ENCODE peak calls at places on chromosomes 13 and 19, in six cellular contexts. G, Y, I, W, J and D are unnamed samples. For H3K4me1, the result is how much of the 10 kb centered on the place peaks cover.

GRCh38 chr19:28521614-28522544 is 691.1 kb downstream of the UQCRFS1 start:
- DNase-seq in I (no peak), W (no peak), G (no peak), Y (no peak), J (no peak), D (no peak)

GRCh38 chr13:100139822-100140221 is 50.9 kb downstream of the PCCA start:
- DNase-seq in G (peak), Y (peak), W (no peak), J (no peak), I (no peak), D (no peak)

GRCh38 chr19:39173502-39173991 is 23.2 kb upstream of the NCCRP1 start:
- DNase-seq in W (no peak), Y (no peak), G (no peak), I (no peak), J (no peak), D (no peak)

GRCh38 chr19:17944301-17944700 is 11.5 kb downstream of the CCDC124 start:
- DNase-seq in I (no peak), J (no peak), W (no peak), G (peak), Y (peak), D (no peak)

GRCh38 chr13:92842145-92842544 is 384.5 kb upstream of the GPC6 start:
- DNase-seq in Y (peak), J (no peak), I (peak), W (no peak), G (peak), D (no peak)

GRCh38 chr13:36965767-36966166 is 33.4 kb downstream of the ALG5 start:
- DNase-seq in I (peak), Y (peak), J (no peak), W (no peak), G (peak), D (no peak)

GRCh38 chr13:60090579-60090978 is 73.1 kb downstream of the DIAPH3 start:
- DNase-seq in G (peak), I (peak), Y (no peak), J (no peak), W (no peak), D (no peak)

GRCh38 chr19:14368011-14368513 is 13.2 kb upstream of the ADGRE5 start:
- DNase-seq in Y (no peak), J (no peak), I (no peak), G (no peak), W (no peak), D (no peak)

GRCh38 chr13:66994097-66994496 is 236.0 kb downstream of the PCDH9 start:
- DNase-seq in I (peak), G (peak), J (peak), Y (peak), W (peak), D (peak)

GRCh38 chr13:96652506-96652905 is 341.8 kb downstream of the OXGR1 start:
- DNase-seq in I (no peak), G (no peak), J (no peak), W (no peak), Y (no peak), D (no peak)

GRCh38 chr19:50728084-50728737 is 5.0 kb downstream of the CLEC11A start:
- DNase-seq in I (peak), J (peak), Y (no peak), W (peak), G (peak), D (peak)

GRCh38 chr19:7715671-7716070 is 13.7 kb upstream of the FCER2 start:
- DNase-seq in J (no peak), G (no peak), Y (no peak), I (no peak), W (no peak), D (no peak)

GRCh38 chr19:49487277-49488045 is at the start of gene RPL13A:
- DNase-seq in J (peak), W (peak), Y (peak), I (peak), G (peak), D (peak)

GRCh38 chr13:76885203-76886004 is 801 bp downstream of the KCTD12 start:
- DNase-seq in J (peak), G (peak), Y (peak), W (peak), I (peak), D (peak)

GRCh38 chr13:52164989-52165388 is 5.6 kb upstream of the NEK3 start:
- DNase-seq in G (no peak), W (no peak), I (no peak), Y (no peak), J (no peak), D (no peak)

GRCh38 chr19:33284756-33285155 is 17.6 kb downstream of the CEBPA start:
- DNase-seq in I (no peak), W (no peak), Y (no peak), J (no peak), G (no peak), D (no peak)

GRCh38 chr19:33285441-33285927 is 16.9 kb downstream of the CEBPA start:
- DNase-seq in I (no peak), G (no peak), J (no peak), W (no peak), Y (no peak), D (no peak)

GRCh38 chr19:33282036-33282686 is 20.2 kb downstream of the CEBPA start:
- DNase-seq in I (no peak), J (no peak), Y (no peak), W (no peak), G (no peak), D (no peak)

GRCh38 chr19:33284146-33284643 is 18.1 kb downstream of the CEBPA start:
- DNase-seq in G (no peak), I (no peak), Y (no peak), J (no peak), W (no peak), D (no peak)

DNA sequence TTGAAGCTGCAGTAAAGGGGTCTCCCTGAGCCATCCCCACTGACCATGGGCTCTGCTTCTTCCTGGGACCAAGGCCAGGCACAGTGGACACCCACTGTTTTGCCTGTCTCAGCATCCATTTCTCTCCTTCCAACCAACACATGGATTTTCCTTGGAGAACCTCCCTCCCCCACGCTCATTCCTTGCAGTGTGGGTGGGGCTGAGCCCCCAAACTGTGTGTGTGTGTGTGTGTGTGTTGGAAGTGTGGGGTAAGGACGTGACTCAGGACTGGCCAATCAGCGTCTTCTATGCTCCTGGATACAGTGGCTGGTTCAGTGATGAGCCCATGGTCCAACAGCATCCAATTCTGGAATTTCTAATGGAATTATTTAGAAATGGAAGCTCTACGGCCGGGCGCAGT is 18.8 kb downstream of the CEBPA start:
- DNase-seq in I (no peak), W (no peak), Y (no peak), G (no peak), J (no peak), D (no peak)
- H3K4me1 ChIP-seq in I (under half), W (under half), Y (under half), G (under half), J (under half), D (under half)

GRCh38 chr19:41850381-41850780 is 5.5 kb downstream of the DMRTC2 start:
- DNase-seq in W (no peak), J (no peak), Y (no peak), G (no peak), I (no peak), D (no peak)

GRCh38 chr19:41848666-41849065 is 3.8 kb downstream of the DMRTC2 start:
- DNase-seq in Y (no peak), G (no peak), I (no peak), J (no peak), W (no peak), D (no peak)

GRCh38 chr19:41847351-41848105 is 2.7 kb downstream of the DMRTC2 start:
- DNase-seq in W (no peak), Y (no peak), G (no peak), I (no peak), J (no peak), D (no peak)

GRCh38 chr19:41851456-41851855 is 6.6 kb downstream of the DMRTC2 start:
- DNase-seq in J (no peak), Y (no peak), I (no peak), G (no peak), W (no peak), D (no peak)

DNA sequence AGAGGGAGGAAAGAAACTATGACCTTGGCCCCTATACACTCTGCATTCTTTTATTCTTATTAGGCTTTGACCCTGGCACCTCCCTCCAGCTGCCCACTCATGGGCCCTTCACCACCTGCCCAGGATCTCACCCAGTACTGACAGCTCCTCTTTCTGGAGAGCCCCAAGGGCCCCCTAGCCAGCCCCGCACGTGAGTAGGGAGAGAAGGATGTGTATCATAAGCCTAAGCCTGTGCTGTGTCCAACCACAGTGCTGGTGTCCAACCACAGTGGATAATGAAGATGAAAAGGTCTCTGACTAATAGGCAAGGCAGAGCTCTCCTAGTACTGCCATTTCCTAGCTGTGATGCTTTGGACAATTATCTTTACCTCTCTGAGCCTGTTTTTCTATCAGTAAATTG is 4.2 kb downstream of the DMRTC2 start:
- DNase-seq in W (no peak), I (no peak), G (no peak), J (no peak), Y (no peak), D (no peak)
- H2BK15ac ChIP-seq in W (no peak), I (no peak), G (no peak), J (no peak), Y (no peak), D (no peak)

DNA sequence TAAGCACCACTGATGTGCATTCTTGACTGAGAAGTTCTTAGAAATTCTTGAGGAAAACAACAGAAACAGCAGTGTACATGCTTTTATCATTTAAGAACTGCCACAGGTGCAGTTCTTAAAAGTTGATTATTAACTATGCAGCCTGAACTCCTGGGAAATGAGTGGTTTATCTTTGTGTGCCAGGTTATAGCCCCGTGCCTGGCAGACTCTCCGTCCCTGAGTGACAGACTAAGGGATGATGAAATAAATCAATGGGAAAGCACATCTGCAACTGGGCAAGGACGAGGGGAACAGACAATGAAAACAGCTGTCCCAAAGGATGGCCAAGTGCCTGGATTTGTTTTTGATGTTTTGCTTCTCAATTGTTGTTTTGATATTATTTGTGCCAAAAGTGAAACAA is 84.4 kb upstream of the SPATA13 start:
- DNase-seq in G (no peak), Y (no peak), W (no peak), J (no peak), I (no peak), D (no peak)
- H3K4me1 ChIP-seq in G (under half), Y (under half), W (under half), J (under half), I (under half), D (under half)

GRCh38 chr13:30255696-30256095 is 51.7 kb downstream of the KATNAL1 start:
- DNase-seq in W (no peak), G (no peak), J (no peak), Y (no peak), I (no peak), D (no peak)
- H2BK15ac ChIP-seq in W (no peak), G (no peak), J (no peak), Y (no peak), I (no peak), D (no peak)

DNA sequence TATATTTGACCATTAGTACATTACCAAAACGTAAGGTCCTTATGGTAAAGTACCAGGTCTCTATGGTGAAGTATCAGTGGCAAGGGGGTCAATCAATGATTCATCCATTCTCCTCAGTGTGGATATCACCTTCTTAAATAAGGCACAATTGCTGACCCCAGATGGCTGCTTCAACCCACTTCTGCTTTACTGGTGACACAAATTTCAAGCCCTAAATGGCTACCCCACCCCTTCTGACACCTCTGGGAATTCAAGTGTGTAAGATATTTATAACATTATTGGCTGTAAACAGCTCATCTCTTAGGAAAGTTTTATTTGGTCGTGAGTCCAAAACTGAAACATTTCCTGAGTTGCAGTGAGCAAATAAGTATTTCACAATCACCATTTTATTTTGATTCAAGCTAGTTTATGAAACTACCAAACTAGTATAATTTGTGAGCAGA is 7.9 kb upstream of the WBP4 start:
- DNase-seq in G (peak), W (no peak), Y (peak), J (no peak), I (no peak), D (no peak)
- H3K4me1 ChIP-seq in G (under half), W (under half), Y (under half), J (under half), I (under half), D (under half)

GRCh38 chr19:862529-863304 is 3.3 kb downstream of the CFD start:
- DNase-seq in W (peak), G (peak), I (peak), Y (peak), J (peak), D (peak)
- H2BK15ac ChIP-seq in W (no peak), G (no peak), I (no peak), Y (no peak), J (no peak), D (no peak)

GRCh38 chr19:34189917-34190425 is 17.7 kb downstream of the LSM14A start:
- DNase-seq in W (no peak), G (no peak), I (no peak), Y (no peak), J (no peak), D (no peak)

GRCh38 chr19:34188388-34188787 is 16.1 kb downstream of the LSM14A start:
- DNase-seq in G (no peak), Y (peak), J (no peak), W (no peak), I (no peak), D (no peak)

GRCh38 chr19:34187011-34187410 is 14.7 kb downstream of the LSM14A start:
- DNase-seq in Y (no peak), I (no peak), J (no peak), W (no peak), G (no peak), D (no peak)

GRCh38 chr19:34191355-34191962 is 19.2 kb downstream of the LSM14A start:
- DNase-seq in G (no peak), J (no peak), W (no peak), I (no peak), Y (no peak), D (no peak)

DNA sequence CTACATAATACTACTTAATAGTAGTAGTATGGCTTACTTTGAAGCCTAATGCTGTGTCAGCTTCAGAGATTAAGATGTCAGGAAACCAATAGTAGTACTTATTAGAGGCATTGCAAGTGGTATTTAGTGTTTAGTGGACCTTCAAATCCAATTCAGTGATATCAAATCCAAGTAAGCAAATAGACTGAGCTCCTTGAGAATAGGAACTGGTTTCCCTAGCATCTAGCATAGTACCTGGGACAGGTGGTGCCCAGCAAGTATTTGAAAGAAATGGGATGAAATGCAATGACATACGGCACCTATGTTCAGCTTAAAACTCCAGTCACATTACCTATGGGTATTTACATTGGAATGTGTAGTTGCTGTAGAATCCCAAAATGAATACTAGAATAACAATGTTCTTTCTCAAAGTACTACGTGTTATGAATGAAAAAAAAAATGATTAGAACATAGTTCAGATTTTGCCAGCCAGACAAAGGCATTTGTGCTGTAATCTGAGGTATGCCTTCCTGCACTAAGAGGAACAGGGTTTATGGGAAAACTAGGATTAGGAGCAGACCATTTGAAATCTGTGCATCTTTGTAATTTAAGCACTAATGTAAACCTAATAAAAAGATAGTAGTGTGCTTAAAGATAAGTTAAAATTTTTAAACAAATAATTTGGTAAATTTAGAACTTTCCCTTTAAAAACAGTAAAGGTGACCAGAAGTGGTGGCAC is 17.1 kb downstream of the LSM14A start:
- DNase-seq in G (no peak), Y (no peak), W (no peak), J (no peak), I (no peak), D (no peak)
- H3K4me1 ChIP-seq in G (under half), Y (under half), W (under half), J (under half), I (under half), D (under half)